ENCODE peak calls at places on chromosome 10, in four cellular contexts. R, A, U and X are unnamed samples.

GRCh38 chr10:17445400-17445998 is 8.9 kb downstream of the ST8SIA6 start:
- ATAC-seq in R (no peak), A (no peak), U (peak; percentile 81), X (no peak)

GRCh38 chr10:132453470-132453861 is 56.5 kb downstream of the PWWP2B start:
- ATAC-seq in U (no peak), A (peak; percentile 10), R (peak; percentile 34), X (peak; percentile 6)

GRCh38 chr10:49309691-49310371 is 10.9 kb downstream of the C10orf71 start:
- ATAC-seq in A (no peak), R (peak; percentile 77), U (no peak), X (no peak)

GRCh38 chr10:79019961-79020491 is 48.7 kb upstream of the ZMIZ1 start:
- ATAC-seq in A (no peak), U (peak; percentile 27), R (no peak), X (peak; percentile 94)

GRCh38 chr10:84163992-84164391 is 9.6 kb upstream of the GPR15LG start:
- ATAC-seq in A (no peak), R (no peak), U (no peak), X (no peak)

GRCh38 chr10:90751107-90751997 is 106.5 kb downstream of the HTR7 start:
- ATAC-seq in R (peak; percentile 95), A (peak; percentile 99), U (peak; percentile 96), X (no peak)

GRCh38 chr10:7090529-7090928 is 320.3 kb downstream of the SFMBT2 start:
- ATAC-seq in U (no peak), A (no peak), R (no peak), X (peak; percentile 95)

GRCh38 chr10:86944471-86944870 is 12.9 kb downstream of the MMRN2 start:
- ATAC-seq in A (no peak), U (no peak), R (no peak), X (no peak)

GRCh38 chr10:7372504-7372903 is 38.3 kb downstream of the SFMBT2 start:
- ATAC-seq in U (no peak), R (no peak), A (no peak), X (no peak)

GRCh38 chr10:123380491-123381085 is 226.4 kb downstream of the BUB3 start:
- ATAC-seq in U (no peak), R (peak; percentile 50), A (no peak), X (no peak)

GRCh38 chr10:91909178-91909677 is at the start of gene FGFBP3:
- ATAC-seq in R (peak; percentile 9), U (peak; percentile 61), A (peak; percentile 51), X (peak; percentile 10)

GRCh38 chr10:43867667-43868361 is 219.1 kb upstream of the ZNF32 start:
- ATAC-seq in U (no peak), R (no peak), A (no peak), X (no peak)

GRCh38 chr10:42594246-42594650 is 44.1 kb downstream of the ZNF33B start:
- ATAC-seq in A (no peak), R (no peak), U (no peak), X (no peak)

GRCh38 chr10:84294766-84295447 is 33.5 kb upstream of the CCSER2 start:
- ATAC-seq in R (peak; percentile 83), U (no peak), A (no peak), X (no peak)

GRCh38 chr10:79243211-79244067 is 103.8 kb upstream of the PPIF start:
- ATAC-seq in U (no peak), A (no peak), R (peak; percentile 58), X (peak; percentile 22)

GRCh38 chr10:79074732-79075131 is 6.0 kb downstream of the ZMIZ1 start:
- ATAC-seq in U (no peak), A (no peak), R (no peak), X (no peak)

GRCh38 chr10:46297406-46298204 is 10.8 kb downstream of the ANTXRL start:
- ATAC-seq in R (no peak), U (no peak), A (no peak), X (no peak)

GRCh38 chr10:62873866-62874265 is 57.7 kb upstream of the EGR2 start:
- ATAC-seq in R (no peak), A (no peak), U (no peak), X (no peak)

GRCh38 chr10:113169111-113169510 is 219.1 kb downstream of the TCF7L2 start:
- ATAC-seq in U (no peak), A (peak; percentile 15), R (no peak), X (no peak)

GRCh38 chr10:15442056-15442455 is 71.0 kb upstream of the FAM171A1 start:
- ATAC-seq in U (peak; percentile 17), A (no peak), R (no peak), X (no peak)

GRCh38 chr10:29555091-29555745 is 79.6 kb downstream of the SVIL start:
- ATAC-seq in U (no peak), R (no peak), A (no peak), X (no peak)

GRCh38 chr10:110802551-110803238 is 69.0 kb upstream of the PDCD4 start:
- ATAC-seq in A (no peak), U (peak; percentile 30), R (peak; percentile 73), X (peak; percentile 65)
- TF ChIP-seq POLR2AphosphoS5 in A (no peak), U (no peak), R (no peak), X (peak; percentile 32)

GRCh38 chr10:89355373-89355772 is 22.5 kb upstream of the IFIT1B start:
- ATAC-seq in R (no peak), A (no peak), U (no peak), X (no peak)

GRCh38 chr10:89348458-89348857 is 20.7 kb downstream of the IFIT3 start:
- ATAC-seq in A (no peak), R (no peak), U (no peak), X (no peak)

GRCh38 chr10:89352802-89353201 is 25.0 kb downstream of the IFIT3 start:
- ATAC-seq in A (no peak), R (no peak), U (no peak), X (no peak)

GRCh38 chr10:89351402-89352038 is 23.7 kb downstream of the IFIT3 start:
- ATAC-seq in U (peak; percentile 55), A (peak; percentile 35), R (peak; percentile 92), X (peak; percentile 31)

DNA sequence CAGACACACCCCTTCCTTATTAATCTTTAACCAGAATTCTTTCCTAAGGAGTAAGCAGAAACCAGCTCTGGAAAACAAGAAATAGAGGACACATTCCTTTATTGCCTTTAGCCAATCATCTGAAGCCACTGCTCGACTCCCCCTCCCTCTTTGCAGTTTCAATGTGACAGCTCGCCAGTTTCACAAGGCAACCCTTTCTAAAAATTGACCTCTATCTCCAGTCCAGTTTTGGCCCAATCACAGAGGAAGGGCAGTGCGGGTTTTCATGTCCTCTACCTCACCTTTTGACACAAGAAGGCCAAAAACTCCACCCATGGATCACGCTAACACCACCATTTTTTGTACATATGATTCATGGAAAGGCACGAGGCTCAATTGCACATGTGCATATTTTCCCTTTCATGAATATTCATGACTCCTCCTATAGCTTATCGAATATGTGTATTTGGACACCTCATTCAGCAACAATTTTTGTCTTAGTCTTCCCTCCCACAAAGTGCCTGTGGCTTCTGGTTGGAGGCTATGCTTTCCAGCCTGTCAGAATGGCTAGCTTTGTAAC is 24.3 kb downstream of the IFIT3 start:
- ATAC-seq in U (peak; percentile 79), R (peak; percentile 84), A (peak; percentile 79), X (peak; percentile 62)
- TF ChIP-seq POLR2AphosphoS5 in U (no peak), R (no peak), A (no peak), X (peak; percentile 45)

GRCh38 chr10:6086375-6087233 is 2.2 kb upstream of the RBM17 start:
- ATAC-seq in U (peak; percentile 81), A (peak; percentile 71), R (peak; percentile 84), X (peak; percentile 77)
- TF ChIP-seq POLR2AphosphoS5 in U (no peak), A (no peak), R (no peak), X (peak; percentile 67)

DNA sequence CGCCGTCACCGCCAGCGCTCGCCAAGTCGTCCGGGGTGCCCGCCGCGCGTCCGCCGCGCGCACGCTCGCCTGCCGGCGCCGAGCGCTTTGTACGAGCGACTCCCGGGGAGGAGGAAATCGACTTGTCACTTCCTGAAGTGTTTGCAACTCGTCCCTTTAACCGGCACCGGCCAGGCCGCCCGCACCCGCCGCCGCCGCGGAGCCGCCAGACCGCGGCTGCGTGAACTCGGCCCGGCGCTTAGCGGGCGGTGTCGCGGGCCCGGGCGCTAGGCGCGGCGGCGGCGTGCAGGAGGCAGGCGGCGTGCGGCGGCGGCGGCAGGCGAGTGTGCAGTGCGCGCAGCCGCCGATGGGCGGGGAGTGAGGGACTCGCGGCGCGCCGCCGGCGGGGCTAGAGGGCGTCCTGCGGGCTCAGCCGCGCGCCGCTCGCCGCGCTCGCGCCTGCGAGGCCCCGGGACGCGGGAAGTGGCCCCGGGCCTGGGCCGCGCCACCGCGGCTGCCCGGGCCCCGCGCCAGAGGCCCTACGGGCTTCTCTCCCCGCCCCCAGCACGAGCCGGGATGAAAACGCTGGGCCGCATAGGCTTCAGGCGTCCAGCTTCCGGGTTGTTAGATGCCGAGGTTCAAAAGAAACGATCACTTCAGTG is at the start of gene FAM53B:
- ATAC-seq in A (peak; percentile 86), R (peak; percentile 49), U (peak; percentile 49), X (peak; percentile 84)
- TF ChIP-seq POLR2AphosphoS5 in A (peak; percentile 40), R (no peak), U (no peak), X (no peak)

DNA sequence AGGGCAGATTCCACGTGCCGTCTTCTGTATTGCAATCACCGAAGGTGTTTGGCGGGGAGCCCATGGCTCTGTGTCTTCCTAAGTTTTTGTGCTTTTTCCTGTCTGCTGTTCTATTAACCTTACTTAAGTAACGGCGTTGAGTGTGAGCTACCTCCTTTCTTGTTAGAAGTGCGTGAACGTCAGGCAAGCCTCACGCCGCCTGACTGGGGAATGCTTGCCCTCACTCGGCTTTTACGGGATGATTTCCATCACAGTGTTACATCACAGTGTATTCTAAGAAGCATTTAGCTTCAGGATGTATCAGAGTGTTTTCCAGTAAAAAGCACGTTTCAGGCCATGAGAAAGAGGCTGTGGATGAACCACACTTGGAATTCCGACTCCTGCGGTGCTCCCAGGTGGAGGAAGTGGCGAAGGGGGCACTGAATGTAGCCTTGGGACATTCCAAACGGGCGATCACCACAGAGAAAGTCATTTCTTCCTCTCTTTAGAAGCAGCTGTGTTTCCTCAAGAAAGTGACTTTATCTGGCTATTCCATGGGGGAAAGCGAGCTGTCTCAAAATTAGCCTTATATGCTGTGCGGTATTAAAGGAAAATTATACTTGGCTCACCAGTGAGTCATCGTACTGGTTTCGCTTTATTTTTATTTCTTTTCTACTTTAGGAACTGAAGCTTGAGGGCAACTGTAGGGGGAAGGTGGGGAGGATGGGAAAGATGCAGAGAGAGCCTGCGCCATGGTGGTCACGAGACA is 290.7 kb downstream of the KLF6 start:
- ATAC-seq in A (no peak), U (no peak), R (no peak), X (peak; percentile 73)
- TF ChIP-seq POLR2AphosphoS5 in A (no peak), U (no peak), R (no peak), X (peak; percentile 74)

DNA sequence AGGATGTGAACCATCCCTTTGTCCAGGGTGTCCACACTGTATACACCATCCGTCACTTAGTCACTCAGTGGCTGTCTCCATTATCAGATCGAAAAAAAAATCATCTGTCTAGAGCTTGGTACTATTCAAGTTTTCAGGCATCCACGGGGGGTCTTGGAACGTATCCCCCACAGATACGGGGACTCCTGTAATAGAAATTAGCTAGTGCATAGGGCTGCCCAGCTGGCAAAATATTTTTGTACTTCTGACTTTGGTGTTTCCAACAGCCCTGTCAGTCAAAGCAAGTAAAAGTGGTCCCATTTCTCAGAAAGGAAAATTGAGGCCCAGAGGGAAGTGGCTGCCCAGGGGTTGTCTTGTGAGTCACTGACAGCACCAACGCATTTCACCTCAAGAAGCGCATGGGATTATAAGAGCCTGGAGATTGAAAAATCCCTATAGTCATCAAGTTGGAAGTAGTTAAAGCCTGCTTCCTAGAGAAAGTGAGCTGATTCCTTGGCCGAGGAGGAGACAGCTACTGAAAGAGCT is 52.1 kb upstream of the SLC29A3 start:
- ATAC-seq in R (no peak), U (no peak), A (no peak), X (no peak)
- TF ChIP-seq POLR2AphosphoS5 in R (no peak), U (no peak), A (no peak), X (no peak)

GRCh38 chr10:121596668-121597503 is 1.4 kb downstream of the FGFR2 start:
- ATAC-seq in A (no peak), U (peak; percentile 76), R (no peak), X (peak; percentile 48)
- TF ChIP-seq POLR2AphosphoS5 in A (no peak), U (no peak), R (no peak), X (peak; percentile 68)